ENCODE peak calls at places on chromosomes 16 and 17, in six cellular contexts. F is naive B cell, L is MV-4-11, T is Right ventricle myocardium superior, E is coronary artery, M is lower leg skin. O is an unnamed sample.

GRCh38 chr16:3578610-3579551 is 1.7 kb upstream of the NLRC3 start:
- DNase-seq in F (peak; percentile 31), L (peak; percentile 79), T (no peak), E (no peak), M (no peak), O (peak; percentile 83)

GRCh38 chr16:4402439-4403132 is 13.8 kb downstream of the CORO7 start:
- DNase-seq in F (peak; percentile 60), L (peak; percentile 53), T (peak; percentile 91), E (peak; percentile 87), M (peak; percentile 63), O (peak; percentile 65)

GRCh38 chr17:48624544-48625501 is 1.3 kb downstream of the HOXB9 start:
- DNase-seq in F (no peak), L (no peak), T (peak; percentile 6), E (no peak), M (no peak), O (no peak)

GRCh38 chr16:3171181-3171854 is 16.7 kb upstream of the OR1F1 start:
- DNase-seq in F (no peak), L (peak; percentile 27), T (no peak), E (no peak), M (no peak), O (no peak)

GRCh38 chr16:80994451-80994850 is 12.2 kb downstream of the CMC2 start:
- DNase-seq in F (no peak), L (no peak), T (no peak), E (no peak), M (no peak), O (no peak)

GRCh38 chr16:90044111-90044551 is 24.9 kb upstream of the DBNDD1 start:
- DNase-seq in F (no peak), L (no peak), T (no peak), E (no peak), M (no peak), O (no peak)

GRCh38 chr16:13994239-13995106 is 74.5 kb downstream of the ERCC4 start:
- DNase-seq in F (no peak), L (no peak), T (no peak), E (peak; percentile 52), M (no peak), O (no peak)

GRCh38 chr16:25063865-25064264 is 47.7 kb upstream of the LCMT1 start:
- DNase-seq in F (no peak), L (no peak), T (no peak), E (no peak), M (no peak), O (no peak)

GRCh38 chr16:4534151-4534790 is 4.3 kb downstream of the CDIP1 start:
- DNase-seq in F (no peak), L (no peak), T (no peak), E (no peak), M (no peak), O (no peak)

GRCh38 chr17:58305626-58306025 is 23.0 kb downstream of the TSPOAP1 start:
- DNase-seq in F (no peak), L (no peak), T (peak; percentile 17), E (peak; percentile 35), M (no peak), O (no peak)

GRCh38 chr17:64180089-64180488 is 50.1 kb upstream of the ERN1 start:
- DNase-seq in F (no peak), L (peak; percentile 95), T (no peak), E (no peak), M (no peak), O (no peak)

GRCh38 chr17:42408076-42408475 is 15.0 kb downstream of the CAVIN1 start:
- DNase-seq in F (no peak), L (no peak), T (peak; percentile 74), E (no peak), M (no peak), O (no peak)